ENCODE peak calls at places on chromosomes 7 and 10, in ten cellular contexts. R, L, I, Q, G, B, C, E, X and M are unnamed samples.

GRCh38 chr10:121891103-121891502 is 36.7 kb downstream of the ATE1 start:
- DNase-seq in R (no peak), L (no peak), I (no peak), Q (no peak), G (no peak), B (no peak), C (no peak), E (no peak), X (no peak), M (no peak)

GRCh38 chr7:129053938-129054437 is 923 bp downstream of the TNPO3 start:
- DNase-seq in R (no peak), L (no peak), I (peak), Q (no peak), G (no peak), B (no peak), C (peak), E (peak), X (peak), M (no peak)

GRCh38 chr10:106935978-106936451 is 228.5 kb downstream of the SORCS1 start:
- DNase-seq in R (no peak), L (no peak), I (no peak), Q (no peak), G (no peak), B (no peak), C (no peak), E (no peak), X (no peak), M (no peak)

GRCh38 chr10:14093735-14094484 is 236.8 kb downstream of the FRMD4A start:
- DNase-seq in R (peak), L (no peak), I (peak), Q (no peak), G (no peak), B (no peak), C (peak), E (peak), X (peak), M (no peak)

GRCh38 chr7:4931932-4932331 is 27.1 kb downstream of the MMD2 start:
- DNase-seq in R (no peak), L (no peak), I (peak), Q (peak), G (peak), B (peak), C (no peak), E (no peak), X (peak), M (peak)

GRCh38 chr10:132229834-132230556 is 43.2 kb downstream of the DPYSL4 start:
- DNase-seq in R (no peak), L (no peak), I (no peak), Q (no peak), G (no peak), B (no peak), C (no peak), E (peak), X (peak), M (peak)

GRCh38 chr10:47397256-47397655 is 13.2 kb upstream of the ZNF488 start:
- DNase-seq in R (no peak), L (peak), I (no peak), Q (no peak), G (no peak), B (no peak), C (no peak), E (no peak), X (no peak), M (no peak)

GRCh38 chr10:132404169-132404880 is 7.3 kb downstream of the PWWP2B start:
- DNase-seq in R (no peak), L (no peak), I (no peak), Q (no peak), G (no peak), B (no peak), C (no peak), E (no peak), X (no peak), M (no peak)

GRCh38 chr7:4770886-4771285 is 4.5 kb upstream of the AP5Z1 start:
- DNase-seq in R (no peak), L (no peak), I (no peak), Q (no peak), G (no peak), B (no peak), C (no peak), E (no peak), X (no peak), M (no peak)

GRCh38 chr10:77165445-77166316 is 471.9 kb downstream of the KCNMA1 start:
- DNase-seq in R (peak), L (no peak), I (peak), Q (peak), G (peak), B (peak), C (peak), E (peak), X (peak), M (peak)

GRCh38 chr7:30896041-30896440 is 15.6 kb upstream of the AQP1 start:
- DNase-seq in R (no peak), L (no peak), I (peak), Q (no peak), G (no peak), B (peak), C (no peak), E (no peak), X (peak), M (no peak)

GRCh38 chr7:66326501-66327180 is 121.5 kb downstream of the TPST1 start:
- DNase-seq in R (peak), L (no peak), I (no peak), Q (no peak), G (no peak), B (no peak), C (no peak), E (peak), X (peak), M (no peak)

GRCh38 chr7:17623546-17624185 is 316.6 kb downstream of the SNX13 start:
- DNase-seq in R (peak), L (no peak), I (no peak), Q (no peak), G (no peak), B (no peak), C (no peak), E (no peak), X (peak), M (no peak)

GRCh38 chr7:140084142-140084655 is 21.4 kb upstream of the PARP12 start:
- DNase-seq in R (no peak), L (no peak), I (no peak), Q (no peak), G (no peak), B (no peak), C (no peak), E (no peak), X (no peak), M (no peak)

GRCh38 chr10:22620140-22620857 is 94.1 kb downstream of the PIP4K2A start:
- DNase-seq in R (peak), L (peak), I (no peak), Q (peak), G (peak), B (no peak), C (peak), E (peak), X (peak), M (peak)

GRCh38 chr7:77442631-77443420 is 26.7 kb upstream of the GSAP start:
- DNase-seq in R (peak), L (no peak), I (no peak), Q (no peak), G (no peak), B (no peak), C (no peak), E (peak), X (peak), M (no peak)

GRCh38 chr7:25965405-25966123 is 186.4 kb upstream of the NFE2L3 start:
- DNase-seq in R (peak), L (no peak), I (no peak), Q (no peak), G (no peak), B (no peak), C (no peak), E (no peak), X (peak), M (no peak)

GRCh38 chr7:130009848-130010688 is 41.1 kb downstream of the ZC3HC1 start:
- DNase-seq in R (peak), L (no peak), I (peak), Q (peak), G (peak), B (peak), C (peak), E (peak), X (peak), M (no peak)

GRCh38 chr7:96921231-96921630 is 84.1 kb upstream of the DLX6 start:
- DNase-seq in R (no peak), L (no peak), I (no peak), Q (no peak), G (no peak), B (no peak), C (no peak), E (no peak), X (no peak), M (no peak)

GRCh38 chr7:156988605-156989185 is 21.8 kb downstream of the MNX1 start:
- DNase-seq in R (no peak), L (no peak), I (no peak), Q (no peak), G (no peak), B (no peak), C (no peak), E (no peak), X (peak), M (no peak)

GRCh38 chr7:100155553-100156317 is 2.8 kb downstream of the TRAPPC14 start:
- DNase-seq in R (no peak), L (no peak), I (no peak), Q (no peak), G (no peak), B (no peak), C (no peak), E (no peak), X (no peak), M (no peak)
- H3K27ac ChIP-seq in R (no peak), L (no peak), I (peak), Q (no peak), G (no peak), B (peak), C (no peak), E (no peak), X (no peak), M (no peak)

GRCh38 chr10:117170244-117170643 is 27.0 kb upstream of the KCNK18 start:
- DNase-seq in R (no peak), L (no peak), I (no peak), Q (no peak), G (no peak), B (no peak), C (no peak), E (no peak), X (no peak), M (no peak)

GRCh38 chr10:117174439-117175214 is 22.7 kb upstream of the KCNK18 start:
- DNase-seq in R (peak), L (peak), I (peak), Q (peak), G (peak), B (peak), C (peak), E (peak), X (peak), M (peak)

GRCh38 chr10:117178190-117178589 is 19.1 kb upstream of the KCNK18 start:
- DNase-seq in R (no peak), L (no peak), I (no peak), Q (no peak), G (no peak), B (no peak), C (no peak), E (no peak), X (no peak), M (no peak)

GRCh38 chr10:117175901-117176534 is 21.3 kb upstream of the KCNK18 start:
- DNase-seq in R (peak), L (peak), I (peak), Q (peak), G (peak), B (peak), C (peak), E (peak), X (peak), M (peak)

GRCh38 chr10:117175215-117175900 is 21.9 kb upstream of the KCNK18 start:
- DNase-seq in R (no peak), L (no peak), I (peak), Q (no peak), G (no peak), B (no peak), C (no peak), E (no peak), X (no peak), M (peak)
- TF ChIP-seq CTCF in R (no peak), L (no peak), I (no peak), Q (no peak), G (no peak), B (no peak), C (no peak), E (no peak), X (no peak), M (no peak)

GRCh38 chr10:11755512-11756247 is 13.5 kb downstream of the ECHDC3 start:
- DNase-seq in R (no peak), L (no peak), I (no peak), Q (no peak), G (no peak), B (no peak), C (no peak), E (no peak), X (no peak), M (no peak)
- H3K27ac ChIP-seq in R (no peak), L (no peak), I (no peak), Q (no peak), G (no peak), B (no peak), C (no peak), E (no peak), X (no peak), M (no peak)

GRCh38 chr10:69965086-69965485 is 87.6 kb upstream of the MACROH2A2 start:
- DNase-seq in R (no peak), L (no peak), I (no peak), Q (no peak), G (no peak), B (no peak), C (no peak), E (no peak), X (no peak), M (peak)

GRCh38 chr10:69963178-69963834 is 89.3 kb upstream of the MACROH2A2 start:
- DNase-seq in R (no peak), L (no peak), I (no peak), Q (no peak), G (no peak), B (no peak), C (no peak), E (no peak), X (no peak), M (no peak)

GRCh38 chr10:69968830-69969229 is 83.8 kb upstream of the MACROH2A2 start:
- DNase-seq in R (no peak), L (no peak), I (peak), Q (no peak), G (peak), B (no peak), C (no peak), E (no peak), X (no peak), M (no peak)

GRCh38 chr10:69963835-69964710 is 88.6 kb upstream of the MACROH2A2 start:
- DNase-seq in R (no peak), L (no peak), I (no peak), Q (no peak), G (no peak), B (no peak), C (no peak), E (no peak), X (no peak), M (no peak)

GRCh38 chr10:69965919-69966662 is 86.6 kb upstream of the MACROH2A2 start:
- DNase-seq in R (no peak), L (no peak), I (no peak), Q (no peak), G (no peak), B (no peak), C (no peak), E (no peak), X (peak), M (no peak)
- TF ChIP-seq CTCF in R (no peak), L (no peak), I (no peak), Q (no peak), G (no peak), B (no peak), C (no peak), E (no peak), X (no peak), M (no peak)

GRCh38 chr10:78742406-78742729 is 326.4 kb upstream of the ZMIZ1 start:
- DNase-seq in R (no peak), L (no peak), I (no peak), Q (no peak), G (no peak), B (no peak), C (no peak), E (no peak), X (no peak), M (no peak)

GRCh38 chr10:78740976-78741375 is 327.8 kb upstream of the ZMIZ1 start:
- DNase-seq in R (no peak), L (no peak), I (no peak), Q (no peak), G (no peak), B (no peak), C (no peak), E (no peak), X (no peak), M (no peak)

GRCh38 chr10:78744521-78745090 is 324.2 kb upstream of the ZMIZ1 start:
- DNase-seq in R (no peak), L (no peak), I (peak), Q (no peak), G (no peak), B (no peak), C (no peak), E (peak), X (no peak), M (no peak)

GRCh38 chr10:78741541-78741940 is 327.2 kb upstream of the ZMIZ1 start:
- DNase-seq in R (no peak), L (no peak), I (peak), Q (no peak), G (no peak), B (no peak), C (no peak), E (no peak), X (peak), M (no peak)

GRCh38 chr10:78742730-78743615 is 325.8 kb upstream of the ZMIZ1 start:
- DNase-seq in R (no peak), L (no peak), I (no peak), Q (peak), G (no peak), B (no peak), C (no peak), E (no peak), X (no peak), M (no peak)
- H3K27ac ChIP-seq in R (no peak), L (no peak), I (peak), Q (peak), G (no peak), B (no peak), C (no peak), E (no peak), X (no peak), M (no peak)

DNA sequence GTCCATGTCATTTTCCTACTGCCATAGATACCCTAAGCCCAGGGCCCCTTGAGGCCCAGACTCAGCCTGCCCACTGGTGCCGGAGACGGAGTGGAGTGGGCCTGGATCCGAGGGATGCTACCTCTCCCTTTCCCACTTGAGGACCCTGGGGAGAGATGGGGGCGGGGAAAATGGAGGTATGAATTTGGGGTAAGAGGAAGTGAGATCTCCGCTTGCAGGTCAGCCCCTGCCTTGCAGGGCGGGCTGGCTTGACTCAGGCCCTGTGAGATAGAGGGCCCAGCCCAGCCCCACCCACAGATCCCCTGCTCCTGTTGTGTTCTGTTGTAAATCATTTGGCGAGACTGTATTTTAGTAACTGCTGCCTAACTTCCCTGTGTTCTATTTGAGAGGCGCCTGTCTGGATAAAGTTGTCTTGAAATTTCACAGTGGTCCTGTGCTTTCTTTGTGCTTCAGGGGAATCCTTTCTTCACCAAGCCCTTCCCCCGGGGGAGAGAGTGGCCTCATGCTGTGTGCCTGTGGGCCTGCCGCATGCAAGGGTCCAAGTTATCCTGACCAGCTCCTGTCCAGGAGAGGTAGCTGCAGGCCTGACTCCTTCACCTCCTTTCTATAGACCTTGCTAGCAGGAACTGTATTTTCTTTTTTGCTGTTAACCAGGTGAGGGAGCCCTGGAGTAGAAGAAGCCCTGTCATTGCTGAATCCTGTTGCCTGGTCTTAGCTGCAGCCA is 13.3 kb downstream of the YKT6 start:
- DNase-seq in R (peak), L (no peak), I (peak), Q (peak), G (no peak), B (peak), C (peak), E (peak), X (peak), M (peak)
- TF ChIP-seq CTCF in R (peak), L (no peak), I (peak), Q (no peak), G (peak), B (peak), C (peak), E (peak), X (peak), M (peak)

DNA sequence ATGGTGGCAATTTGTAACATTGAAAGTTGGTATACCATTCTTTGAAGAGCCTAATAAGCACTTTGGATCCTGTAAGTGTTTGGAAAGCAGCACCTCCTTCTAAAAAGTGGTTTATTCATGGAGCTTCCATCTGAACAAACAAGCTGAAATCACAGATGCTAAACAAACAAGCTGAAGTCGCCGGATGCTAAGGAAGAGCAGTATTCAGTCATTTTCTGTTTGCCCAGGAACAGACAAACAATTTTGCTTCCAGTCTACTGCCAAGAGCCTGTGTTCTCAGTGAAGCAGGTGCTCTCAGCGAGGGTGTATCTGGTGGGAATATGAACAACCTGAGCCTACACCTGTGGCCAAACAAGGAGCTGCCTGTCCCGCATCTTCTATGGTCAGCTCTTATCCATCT is 6.3 kb downstream of the COL28A1 start:
- DNase-seq in R (no peak), L (no peak), I (no peak), Q (no peak), G (no peak), B (no peak), C (no peak), E (no peak), X (no peak), M (no peak)
- H3K27ac ChIP-seq in R (no peak), L (no peak), I (no peak), Q (no peak), G (no peak), B (no peak), C (peak), E (no peak), X (no peak), M (no peak)

GRCh38 chr7:98168181-98168903 is 42.9 kb upstream of the BHLHA15 start:
- DNase-seq in R (peak), L (peak), I (peak), Q (no peak), G (peak), B (peak), C (peak), E (peak), X (peak), M (peak)
- TF ChIP-seq CTCF in R (peak), L (peak), I (peak), Q (peak), G (peak), B (peak), C (peak), E (peak), X (peak), M (peak)